ENCODE peak calls at places on chromosomes 6 and 20, in four cellular contexts. O is heart right ventricle, Y is ovary, V is Peyer's patch. S is an unnamed sample.

GRCh38 chr6:41216616-41217015 is 11.5 kb upstream of the TREML4 start:
- DNase-seq in O (no peak), Y (no peak), V (no peak), S (no peak)

GRCh38 chr6:96499781-96500180 is 21.8 kb upstream of the UFL1 start:
- DNase-seq in O (no peak), Y (no peak), V (no peak), S (peak)

GRCh38 chr6:132483779-132484679 is 28.9 kb downstream of the STX7 start:
- DNase-seq in O (no peak), Y (no peak), V (no peak), S (peak)

GRCh38 chr6:56642366-56643261 is at the start of gene DST:
- DNase-seq in O (no peak), Y (no peak), V (no peak), S (no peak)

GRCh38 chr20:34311118-34312023 is 8.2 kb upstream of the AHCY start:
- DNase-seq in O (no peak), Y (peak), V (peak), S (no peak)

GRCh38 chr20:61527626-61528025 is 275.6 kb downstream of the CDH4 start:
- DNase-seq in O (no peak), Y (no peak), V (no peak), S (no peak)

GRCh38 chr20:20772492-20773047 is 60.1 kb upstream of the RALGAPA2 start:
- DNase-seq in O (no peak), Y (no peak), V (no peak), S (no peak)

GRCh38 chr20:24648919-24649318 is 179.5 kb downstream of the SYNDIG1 start:
- DNase-seq in O (no peak), Y (no peak), V (peak), S (no peak)

GRCh38 chr6:63272397-63272796 is 47.4 kb downstream of the LGSN start:
- DNase-seq in O (no peak), Y (no peak), V (no peak), S (no peak)

GRCh38 chr6:142825760-142826159 is 119.2 kb downstream of the HIVEP2 start:
- DNase-seq in O (no peak), Y (no peak), V (no peak), S (no peak)

GRCh38 chr20:2914160-2914559 is 40.9 kb downstream of the PTPRA start:
- DNase-seq in O (no peak), Y (no peak), V (no peak), S (no peak)

GRCh38 chr20:63625771-63626423 is 1.0 kb downstream of the GMEB2 start:
- DNase-seq in O (peak), Y (peak), V (no peak), S (peak)

GRCh38 chr6:13378669-13379590 is 50.6 kb upstream of the TBC1D7 start:
- DNase-seq in O (no peak), Y (no peak), V (peak), S (no peak)

GRCh38 chr20:2402271-2402980 is 21.7 kb downstream of the TGM6 start:
- DNase-seq in O (no peak), Y (no peak), V (no peak), S (no peak)

GRCh38 chr6:128464790-128465189 is 55.6 kb downstream of the PTPRK start:
- DNase-seq in O (no peak), Y (no peak), V (no peak), S (no peak)

GRCh38 chr6:7449018-7449417 is 59.4 kb downstream of the RIOK1 start:
- DNase-seq in O (no peak), Y (no peak), V (no peak), S (no peak)

GRCh38 chr6:11198663-11199603 is 33.5 kb downstream of the NEDD9 start:
- DNase-seq in O (no peak), Y (no peak), V (no peak), S (no peak)

GRCh38 chr6:16316741-16317251 is 78.4 kb downstream of the GMPR start:
- DNase-seq in O (no peak), Y (no peak), V (no peak), S (peak)

GRCh38 chr6:14670806-14671205 is 553.2 kb downstream of the CD83 start:
- DNase-seq in O (no peak), Y (no peak), V (no peak), S (no peak)

GRCh38 chr6:137494967-137495595 is 887 bp upstream of the OLIG3 start:
- DNase-seq in O (no peak), Y (no peak), V (no peak), S (no peak)

GRCh38 chr6:133568970-133569889 is 319.7 kb upstream of the TCF21 start:
- DNase-seq in O (no peak), Y (peak), V (peak), S (no peak)

GRCh38 chr6:82246802-82247633 is 526 bp downstream of the IBTK start:
- DNase-seq in O (peak), Y (no peak), V (peak), S (no peak)

GRCh38 chr6:44139351-44139743 is 12.0 kb downstream of the TMEM63B start:
- DNase-seq in O (no peak), Y (no peak), V (no peak), S (no peak)

GRCh38 chr6:154868143-154868594 is 126.9 kb upstream of the TIAM2 start:
- DNase-seq in O (no peak), Y (no peak), V (peak), S (no peak)

GRCh38 chr20:47720636-47721427 is 64.4 kb downstream of the SULF2 start:
- DNase-seq in O (no peak), Y (no peak), V (no peak), S (no peak)

GRCh38 chr20:58008413-58008812 is 220.0 kb downstream of the ANKRD60 start:
- DNase-seq in O (no peak), Y (peak), V (no peak), S (no peak)

GRCh38 chr6:133764011-133764812 is 124.7 kb upstream of the TCF21 start:
- DNase-seq in O (no peak), Y (no peak), V (no peak), S (no peak)

GRCh38 chr6:89348372-89348771 is 4.2 kb downstream of the UBE2J1 start:
- DNase-seq in O (no peak), Y (no peak), V (no peak), S (no peak)
- H3K27ac ChIP-seq in O (no peak), Y (no peak), V (no peak), S (no peak)

DNA sequence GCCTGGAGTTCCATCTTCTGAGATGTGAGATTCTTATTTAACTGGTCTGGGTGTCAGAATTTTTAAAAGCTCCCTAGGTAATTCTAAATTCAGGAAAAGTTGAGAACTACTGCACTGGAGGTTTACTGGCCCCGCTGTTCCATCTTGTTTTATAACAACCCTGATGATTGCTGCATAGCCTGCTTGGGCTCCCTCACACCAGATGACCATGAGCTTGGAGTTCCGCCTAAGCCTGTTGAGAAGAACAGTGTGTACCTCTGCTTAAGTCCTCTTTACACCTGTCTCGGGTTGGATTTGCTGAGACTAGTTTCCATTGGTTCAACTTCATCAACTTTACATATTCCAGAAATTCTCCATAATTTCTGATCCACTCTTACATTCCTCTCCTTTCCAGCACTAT is 77.9 kb downstream of the FKBP5 start:
- DNase-seq in O (no peak), Y (no peak), V (no peak), S (no peak)
- H3K4me3 ChIP-seq in O (no peak), Y (no peak), V (no peak), S (no peak)

GRCh38 chr6:26187981-26188635 is 100.9 kb downstream of the HFE start:
- DNase-seq in O (no peak), Y (no peak), V (peak), S (peak)
- TF ChIP-seq CTCF in O (no peak), Y (no peak), V (no peak), S (no peak)

DNA sequence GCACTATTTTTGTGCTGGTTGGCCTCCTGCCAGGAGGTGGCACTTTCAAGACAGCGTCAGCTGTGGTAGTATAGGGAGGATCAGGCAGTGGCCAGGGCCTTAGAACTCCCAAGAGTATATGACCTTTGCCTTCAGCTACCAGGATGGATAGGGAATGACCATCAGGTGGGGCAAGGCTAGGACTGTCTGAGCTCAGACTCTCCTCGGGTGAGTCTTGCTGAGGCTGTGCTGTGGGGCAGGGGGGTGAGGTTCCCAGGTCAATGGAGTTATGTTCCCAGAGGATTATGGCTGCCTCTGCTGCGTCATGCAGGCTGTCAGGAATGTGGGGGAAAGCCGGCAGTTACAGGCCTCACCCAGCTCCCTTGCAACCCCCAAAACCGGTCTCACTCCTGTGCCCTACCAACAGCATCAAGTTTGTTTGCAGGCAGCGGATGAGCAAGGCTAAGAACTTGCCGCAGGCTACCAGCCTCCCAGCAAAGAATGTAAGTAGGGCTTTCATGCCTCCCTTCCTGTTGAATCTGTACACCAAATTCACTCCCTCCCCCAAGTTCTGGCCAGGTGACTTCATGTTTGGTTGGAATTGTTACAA is 93.5 kb downstream of the ESR1 start:
- DNase-seq in O (no peak), Y (no peak), V (no peak), S (no peak)
- H3K27ac ChIP-seq in O (no peak), Y (no peak), V (no peak), S (no peak)

DNA sequence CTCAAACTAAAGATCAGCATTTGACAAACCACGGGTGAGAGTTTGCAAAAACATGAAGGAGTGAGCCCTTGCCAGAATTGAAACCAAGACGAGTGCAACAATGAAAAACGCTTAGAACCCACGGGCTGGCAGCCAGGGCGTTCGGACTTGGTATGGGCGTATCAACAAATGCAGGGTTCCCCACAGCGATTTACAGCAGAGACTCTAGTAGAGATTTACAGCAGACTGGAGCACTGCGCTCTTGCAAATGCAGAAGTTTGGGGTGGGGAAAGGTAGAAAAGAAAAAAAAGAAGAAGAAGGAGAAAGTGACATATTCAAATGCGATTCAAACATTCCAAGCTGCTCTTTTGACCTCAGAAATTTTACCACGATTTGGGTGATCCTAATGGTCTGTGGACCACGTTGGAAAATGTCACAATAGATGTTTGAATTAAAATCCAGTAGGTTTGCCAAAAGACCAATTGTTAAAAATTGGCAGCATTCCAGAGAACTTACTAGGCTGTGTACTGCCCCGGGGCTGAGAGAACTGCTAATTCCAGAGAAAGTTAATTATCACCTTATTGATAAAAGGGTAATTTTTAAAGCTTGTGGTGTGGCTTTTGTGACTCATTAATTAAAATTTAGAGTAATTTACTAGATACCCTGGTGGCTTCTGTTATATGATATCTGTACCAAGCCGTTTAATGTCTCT is 3.4 kb downstream of the SCML4 start:
- DNase-seq in O (no peak), Y (no peak), V (peak), S (peak)
- H3K4me3 ChIP-seq in O (peak), Y (no peak), V (peak), S (peak)

DNA sequence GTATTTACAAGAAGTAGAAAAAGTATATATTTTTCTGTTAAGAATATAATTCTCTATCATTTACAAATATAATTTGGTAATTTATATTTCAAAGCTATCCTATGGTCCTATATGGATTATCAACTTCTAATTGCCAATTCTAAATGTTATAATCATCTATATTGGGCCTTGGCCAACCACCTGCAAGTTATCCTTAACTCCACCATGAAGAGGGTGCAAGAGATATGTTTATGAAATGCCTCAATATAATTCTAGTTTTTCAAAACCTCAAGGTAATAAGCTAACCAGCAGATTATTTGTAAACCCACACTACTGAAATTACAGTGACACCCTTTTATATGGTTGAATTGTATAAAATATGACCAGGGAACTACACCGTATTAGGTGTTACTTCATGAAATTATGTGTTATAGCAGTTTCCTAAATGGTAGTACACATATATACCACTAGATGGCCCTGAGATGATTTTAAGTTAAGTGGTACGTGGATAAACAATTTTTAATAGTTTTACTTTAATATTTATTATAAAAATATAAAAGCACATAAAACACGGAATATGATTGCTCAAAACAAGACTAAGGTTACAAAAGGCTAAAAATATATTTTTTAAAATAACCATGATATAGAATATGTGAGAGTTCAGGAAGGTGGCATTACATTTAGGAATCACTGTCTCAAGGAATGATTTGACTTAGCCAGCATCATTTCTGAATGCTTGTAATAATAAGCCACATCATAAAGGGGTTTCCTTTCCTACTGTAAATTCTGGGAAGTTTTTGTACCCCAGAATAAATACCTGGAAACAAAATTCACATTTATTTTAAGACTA is 9.8 kb upstream of the PNISR start:
- DNase-seq in O (no peak), Y (no peak), V (no peak), S (no peak)
- TF ChIP-seq CTCF in O (peak), Y (no peak), V (peak), S (peak)

GRCh38 chr6:36848658-36849441 is 9.6 kb upstream of the CPNE5 start:
- DNase-seq in O (peak), Y (peak), V (peak), S (no peak)
- H3K27ac ChIP-seq in O (peak), Y (no peak), V (no peak), S (no peak)

DNA sequence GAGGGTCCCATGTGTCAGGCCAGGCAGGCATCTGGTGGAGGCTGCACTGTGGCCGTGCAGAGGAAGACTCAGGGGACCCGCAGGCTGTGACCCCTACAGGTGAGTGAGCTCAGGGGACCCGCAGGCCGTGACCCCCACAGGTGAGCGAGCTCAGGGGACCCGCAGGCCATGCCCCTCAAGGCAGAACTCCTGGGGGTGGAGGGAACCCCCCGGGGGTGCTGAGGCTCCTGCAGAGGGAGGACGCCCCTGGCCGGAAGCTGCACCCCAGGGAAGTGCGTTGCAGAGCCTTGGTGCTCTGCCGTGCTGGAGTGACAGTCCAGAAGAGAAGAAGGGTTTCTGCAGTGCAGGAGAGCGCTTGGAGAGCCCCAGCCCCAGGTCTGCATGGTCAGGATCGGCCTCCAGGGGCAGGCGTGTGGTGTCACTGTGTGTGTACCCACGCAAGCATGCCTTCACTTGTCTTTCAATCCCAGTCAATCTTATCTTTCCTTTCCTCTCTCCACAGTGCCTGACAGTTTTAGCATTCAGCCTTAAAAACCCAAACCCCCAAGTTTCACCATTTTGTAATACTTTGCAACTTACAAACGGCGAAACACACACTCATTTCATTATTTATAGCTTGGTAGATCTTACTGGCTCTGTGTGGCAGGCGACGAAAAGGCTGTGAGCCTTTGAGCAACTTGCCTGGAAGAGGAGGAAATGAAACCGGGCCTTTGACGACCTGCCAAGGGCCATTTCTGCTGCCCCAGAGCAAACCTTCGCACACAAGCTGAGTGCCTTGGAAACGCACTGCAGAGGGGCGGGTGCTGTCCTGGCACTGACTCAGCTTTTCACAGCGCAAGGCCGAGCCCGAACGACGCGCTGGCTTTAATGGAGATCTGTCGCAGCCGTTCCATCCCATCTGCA is 101.4 kb upstream of the AGPAT4 start:
- DNase-seq in O (peak), Y (peak), V (peak), S (no peak)
- H3K4me3 ChIP-seq in O (peak), Y (no peak), V (no peak), S (no peak)